ENCODE peak calls at places on chromosomes 1 and 21, in four cellular contexts. One of them, this sample, is unnamed.

GRCh38 chr1:201748331-201748730 is 80.6 kb upstream of the IPO9 start:
- DNase-seq in SK-N-SH: no peak
- DNase-seq in gastrocnemius medialis: no peak
- DNase-seq in fibroblast of lung: peak; percentile 68
- DNase-seq in this sample: no peak

GRCh38 chr1:95169544-95169943 is 52.4 kb downstream of the TLCD4 start:
- DNase-seq in gastrocnemius medialis: no peak
- DNase-seq in fibroblast of lung: no peak
- DNase-seq in SK-N-SH: no peak
- DNase-seq in this sample: no peak

GRCh38 chr1:48654606-48655210 is 122.0 kb downstream of the BEND5 start:
- DNase-seq in gastrocnemius medialis: no peak
- DNase-seq in SK-N-SH: peak; percentile 81
- DNase-seq in fibroblast of lung: no peak
- DNase-seq in this sample: no peak

GRCh38 chr1:230333590-230334446 is 92.3 kb downstream of the PGBD5 start:
- DNase-seq in SK-N-SH: no peak
- DNase-seq in gastrocnemius medialis: no peak
- DNase-seq in fibroblast of lung: no peak
- DNase-seq in this sample: no peak

GRCh38 chr1:98051065-98051675 is 130.3 kb upstream of the DPYD start:
- DNase-seq in SK-N-SH: peak; percentile 53
- DNase-seq in gastrocnemius medialis: peak; percentile 40
- DNase-seq in fibroblast of lung: peak; percentile 86
- DNase-seq in this sample: peak; percentile 36

GRCh38 chr1:22922640-22923039 is 50.0 kb downstream of the LACTBL1 start:
- DNase-seq in SK-N-SH: no peak
- DNase-seq in gastrocnemius medialis: no peak
- DNase-seq in fibroblast of lung: peak; percentile 8
- DNase-seq in this sample: no peak

GRCh38 chr1:172882791-172883386 is 167.9 kb downstream of the TNFSF18 start:
- DNase-seq in fibroblast of lung: no peak
- DNase-seq in gastrocnemius medialis: no peak
- DNase-seq in SK-N-SH: no peak
- DNase-seq in this sample: no peak

GRCh38 chr1:31460027-31460426 is 47.0 kb downstream of the SERINC2 start:
- DNase-seq in fibroblast of lung: peak; percentile 73
- DNase-seq in gastrocnemius medialis: no peak
- DNase-seq in SK-N-SH: no peak
- DNase-seq in this sample: no peak

GRCh38 chr1:108830119-108831008 is 26.5 kb downstream of the AKNAD1 start:
- DNase-seq in gastrocnemius medialis: peak; percentile 83
- DNase-seq in fibroblast of lung: peak; percentile 97
- DNase-seq in SK-N-SH: peak; percentile 69
- DNase-seq in this sample: peak; percentile 62

GRCh38 chr1:226580625-226581270 is 32.2 kb downstream of the STUM start:
- DNase-seq in gastrocnemius medialis: no peak
- DNase-seq in fibroblast of lung: no peak
- DNase-seq in SK-N-SH: no peak
- DNase-seq in this sample: no peak

GRCh38 chr1:67647036-67647798 is 37.8 kb upstream of the GADD45A start:
- DNase-seq in fibroblast of lung: peak; percentile 47
- DNase-seq in SK-N-SH: peak; percentile 64
- DNase-seq in gastrocnemius medialis: peak; percentile 18
- DNase-seq in this sample: peak; percentile 64

GRCh38 chr1:184422490-184423233 is 35.8 kb downstream of the C1orf21 start:
- DNase-seq in gastrocnemius medialis: no peak
- DNase-seq in fibroblast of lung: no peak
- DNase-seq in SK-N-SH: no peak
- DNase-seq in this sample: no peak

GRCh38 chr1:35539073-35539823 is 18.0 kb downstream of the KIAA0319L start:
- DNase-seq in gastrocnemius medialis: no peak
- DNase-seq in fibroblast of lung: no peak
- DNase-seq in SK-N-SH: no peak
- DNase-seq in this sample: no peak

GRCh38 chr1:8460132-8460544 is 142.2 kb downstream of the SLC45A1 start:
- DNase-seq in SK-N-SH: no peak
- DNase-seq in gastrocnemius medialis: no peak
- DNase-seq in fibroblast of lung: no peak
- DNase-seq in this sample: no peak

GRCh38 chr1:92274939-92275338 is 23.8 kb downstream of the GLMN start:
- DNase-seq in SK-N-SH: no peak
- DNase-seq in gastrocnemius medialis: no peak
- DNase-seq in fibroblast of lung: no peak
- DNase-seq in this sample: no peak

GRCh38 chr1:106986603-106987002 is 69.9 kb upstream of the PRMT6 start:
- DNase-seq in fibroblast of lung: no peak
- DNase-seq in SK-N-SH: no peak
- DNase-seq in gastrocnemius medialis: no peak
- DNase-seq in this sample: no peak

GRCh38 chr21:25953659-25954058 is 216.9 kb downstream of the APP start:
- DNase-seq in gastrocnemius medialis: no peak
- DNase-seq in fibroblast of lung: no peak
- DNase-seq in SK-N-SH: no peak
- DNase-seq in this sample: no peak

GRCh38 chr21:45455321-45456013 is 50.5 kb downstream of the COL18A1 start:
- DNase-seq in SK-N-SH: no peak
- DNase-seq in fibroblast of lung: peak; percentile 61
- DNase-seq in gastrocnemius medialis: no peak
- DNase-seq in this sample: no peak

GRCh38 chr21:15437873-15438272 is 291.9 kb upstream of the USP25 start:
- DNase-seq in gastrocnemius medialis: no peak
- DNase-seq in SK-N-SH: no peak
- DNase-seq in fibroblast of lung: peak; percentile 23
- DNase-seq in this sample: no peak

GRCh38 chr1:63321061-63321787 is 1.1 kb upstream of the FOXD3 start:
- DNase-seq in gastrocnemius medialis: no peak
- DNase-seq in fibroblast of lung: peak; percentile 11
- DNase-seq in SK-N-SH: peak; percentile 31
- DNase-seq in this sample: no peak

GRCh38 chr1:56569661-56570060 is 9.7 kb downstream of the PLPP3 start:
- DNase-seq in gastrocnemius medialis: no peak
- DNase-seq in SK-N-SH: no peak
- DNase-seq in fibroblast of lung: no peak
- DNase-seq in this sample: no peak

GRCh38 chr21:46161800-46162592 is 6.6 kb upstream of the FTCD start:
- DNase-seq in SK-N-SH: peak; percentile 22
- DNase-seq in fibroblast of lung: no peak
- DNase-seq in gastrocnemius medialis: no peak
- DNase-seq in this sample: no peak

GRCh38 chr1:81920245-81920740 is 119.6 kb downstream of the ADGRL2 start:
- DNase-seq in gastrocnemius medialis: peak; percentile 58
- DNase-seq in SK-N-SH: no peak
- DNase-seq in fibroblast of lung: peak; percentile 78
- DNase-seq in this sample: peak; percentile 17

GRCh38 chr1:229786974-229787610 is 161.0 kb downstream of the URB2 start:
- DNase-seq in gastrocnemius medialis: no peak
- DNase-seq in fibroblast of lung: no peak
- DNase-seq in SK-N-SH: no peak
- DNase-seq in this sample: no peak

GRCh38 chr1:247298701-247299100 is 33.0 kb downstream of the ZNF496 start:
- DNase-seq in gastrocnemius medialis: no peak
- DNase-seq in fibroblast of lung: no peak
- DNase-seq in SK-N-SH: no peak
- DNase-seq in this sample: no peak

GRCh38 chr21:35602811-35603210 is 457.5 kb downstream of the SETD4 start:
- DNase-seq in SK-N-SH: no peak
- DNase-seq in fibroblast of lung: no peak
- DNase-seq in gastrocnemius medialis: no peak
- DNase-seq in this sample: no peak

GRCh38 chr1:115505157-115505571 is 136.6 kb upstream of the VANGL1 start:
- DNase-seq in SK-N-SH: no peak
- DNase-seq in fibroblast of lung: peak; percentile 64
- DNase-seq in gastrocnemius medialis: no peak
- DNase-seq in this sample: no peak

GRCh38 chr1:1361982-1362423 is 3.6 kb upstream of the MXRA8 start:
- DNase-seq in SK-N-SH: no peak
- DNase-seq in fibroblast of lung: peak; percentile 86
- DNase-seq in gastrocnemius medialis: peak; percentile 61
- DNase-seq in this sample: peak; percentile 38
- TF ChIP-seq CTCF in SK-N-SH: no peak
- TF ChIP-seq CTCF in fibroblast of lung: peak; percentile 31
- TF ChIP-seq CTCF in gastrocnemius medialis: no peak
- TF ChIP-seq CTCF in this sample: no peak

GRCh38 chr21:20023199-20023598 is 975.0 kb upstream of the NCAM2 start:
- DNase-seq in fibroblast of lung: no peak
- DNase-seq in SK-N-SH: no peak
- DNase-seq in gastrocnemius medialis: no peak
- DNase-seq in this sample: no peak
- H3K4me3 ChIP-seq in fibroblast of lung: no peak overlapping the region
- H3K4me3 ChIP-seq in SK-N-SH: no peak overlapping the region
- H3K4me3 ChIP-seq in gastrocnemius medialis: no peak overlapping the region
- H3K4me3 ChIP-seq in this sample: no peak overlapping the region

GRCh38 chr1:205571747-205572146 is 60.1 kb downstream of the ELK4 start:
- DNase-seq in fibroblast of lung: no peak
- DNase-seq in SK-N-SH: no peak
- DNase-seq in gastrocnemius medialis: no peak
- DNase-seq in this sample: no peak
- H3K27ac ChIP-seq in fibroblast of lung: no peak overlapping the region
- H3K27ac ChIP-seq in SK-N-SH: no peak overlapping the region
- H3K27ac ChIP-seq in gastrocnemius medialis: no peak overlapping the region
- H3K27ac ChIP-seq in this sample: no peak overlapping the region

DNA sequence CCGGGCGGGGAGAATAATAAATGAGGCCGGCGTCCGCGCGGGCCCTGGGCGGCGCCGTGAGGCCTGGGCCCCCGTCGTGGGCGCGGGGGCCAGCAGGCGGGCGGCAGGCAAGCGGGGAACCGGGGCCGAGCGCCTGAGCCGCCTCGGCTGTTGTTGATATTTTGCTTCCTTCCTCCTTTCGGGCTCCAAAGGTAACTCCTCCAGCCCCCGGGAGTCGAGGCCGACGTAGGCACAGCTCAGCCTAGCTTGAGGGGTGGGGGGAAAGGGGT is at the start of gene MEF2D:
- DNase-seq in gastrocnemius medialis: no peak
- DNase-seq in SK-N-SH: no peak
- DNase-seq in fibroblast of lung: no peak
- DNase-seq in this sample: no peak
- TF ChIP-seq CTCF in gastrocnemius medialis: no peak
- TF ChIP-seq CTCF in SK-N-SH: no peak
- TF ChIP-seq CTCF in fibroblast of lung: no peak
- TF ChIP-seq CTCF in this sample: no peak

DNA sequence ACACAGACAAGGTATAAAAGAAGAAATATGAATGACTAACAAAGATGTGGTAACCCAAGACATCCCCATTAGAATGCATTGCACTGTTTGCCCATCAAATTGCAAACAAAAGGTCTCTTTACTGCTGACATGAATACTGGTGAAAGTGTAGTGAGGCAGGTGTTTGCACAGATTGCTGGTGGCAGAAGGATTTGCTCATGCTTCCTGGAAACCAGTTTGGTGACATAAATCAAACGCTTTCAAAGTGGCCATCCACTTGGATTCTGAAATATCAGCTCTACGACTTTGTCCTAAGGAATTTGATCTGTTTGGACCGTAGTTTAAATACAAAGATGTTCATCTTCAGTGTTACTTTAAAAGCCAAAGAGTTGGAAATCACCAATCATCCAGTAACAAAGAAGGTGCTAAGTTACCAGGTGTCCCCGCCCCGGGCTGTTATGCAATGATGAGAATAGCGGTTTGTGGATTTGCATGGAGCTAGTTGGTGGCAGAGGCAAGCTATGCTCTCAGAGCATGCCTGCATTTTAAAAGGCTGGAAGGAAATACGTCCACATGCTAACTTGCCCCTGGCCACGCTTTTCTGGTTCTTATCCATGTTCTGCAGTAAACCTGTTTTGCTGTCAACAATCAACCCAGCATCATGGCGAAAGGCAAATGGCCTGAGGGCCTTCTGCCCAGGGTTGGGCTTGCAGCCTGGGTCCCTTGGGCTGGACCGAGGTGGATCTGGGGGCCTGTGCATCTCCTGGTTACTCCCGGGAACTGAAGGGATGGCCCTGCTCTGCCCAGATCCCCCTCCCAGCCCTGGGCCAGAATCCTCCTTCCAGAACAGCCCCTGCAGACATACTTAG is 49.2 kb downstream of the UMODL1 start:
- DNase-seq in fibroblast of lung: no peak
- DNase-seq in SK-N-SH: no peak
- DNase-seq in gastrocnemius medialis: no peak
- DNase-seq in this sample: no peak
- H3K4me3 ChIP-seq in fibroblast of lung: no peak overlapping the region
- H3K4me3 ChIP-seq in SK-N-SH: no peak overlapping the region
- H3K4me3 ChIP-seq in gastrocnemius medialis: no peak overlapping the region
- H3K4me3 ChIP-seq in this sample: no peak overlapping the region

GRCh38 chr1:75423136-75423535 is 187.8 kb downstream of the SLC44A5 start:
- DNase-seq in gastrocnemius medialis: no peak
- DNase-seq in SK-N-SH: peak; percentile 5
- DNase-seq in fibroblast of lung: no peak
- DNase-seq in this sample: no peak
- H3K27ac ChIP-seq in gastrocnemius medialis: no peak overlapping the region
- H3K27ac ChIP-seq in SK-N-SH: peak overlapping the region; percentile 83
- H3K27ac ChIP-seq in fibroblast of lung: no peak overlapping the region
- H3K27ac ChIP-seq in this sample: peak overlapping the region; percentile 14

DNA sequence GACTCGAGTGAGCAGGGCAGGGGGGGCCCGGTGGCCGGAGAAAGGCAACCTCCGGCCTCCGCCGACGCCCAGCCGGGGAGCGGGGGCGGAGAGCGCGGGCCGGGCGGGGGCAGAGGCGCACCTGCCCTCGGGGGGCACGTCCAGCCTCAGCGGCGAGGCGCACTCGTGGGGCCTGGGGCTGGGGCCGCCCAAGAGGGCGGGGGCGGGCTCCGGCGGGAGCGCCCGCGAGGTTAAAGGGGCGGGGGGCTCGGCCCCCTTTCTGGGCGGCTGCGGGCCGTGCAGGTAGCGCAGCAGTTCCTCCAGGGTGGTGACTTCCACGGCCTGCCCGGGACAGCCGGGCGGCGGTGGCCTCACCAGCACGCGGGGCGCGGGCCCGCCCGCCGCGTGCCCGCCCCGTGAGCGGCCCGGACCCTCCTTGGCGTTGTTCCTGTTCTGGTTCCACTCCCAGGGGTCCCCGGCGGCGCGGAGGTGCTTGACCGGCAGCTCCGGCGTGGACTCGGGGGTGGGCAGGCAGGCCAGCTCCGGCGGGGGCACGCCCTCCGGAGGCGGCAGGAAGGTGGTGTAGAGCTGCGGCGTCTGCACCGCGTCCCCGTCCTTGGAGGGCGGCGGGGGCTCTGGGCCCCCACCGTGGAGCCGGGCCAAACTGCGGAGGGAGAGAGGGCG is 13.6 kb downstream of the SEMA6C start:
- DNase-seq in SK-N-SH: peak; percentile 37
- DNase-seq in gastrocnemius medialis: no peak
- DNase-seq in fibroblast of lung: no peak
- DNase-seq in this sample: no peak
- TF ChIP-seq CTCF in SK-N-SH: no peak
- TF ChIP-seq CTCF in gastrocnemius medialis: no peak
- TF ChIP-seq CTCF in fibroblast of lung: no peak
- TF ChIP-seq CTCF in this sample: no peak

This sample was measured in heart right ventricle.